ENCODE peak calls at places on chromosome 4, in nine cellular contexts. U is body of pancreas, E is MM.1S, M is IMR-90, X is heart right ventricle, I is thoracic aorta, N is endodermal cell, J is lower lobe of right lung, V is transverse colon. H is an unnamed sample. For H3K36me3, the result is how much of the 10 kb centered on the place peaks cover.

GRCh38 chr4:74628808-74629616 is 165.3 kb downstream of the BTC start:
- DNase-seq in I (no peak), N (no peak), E (no peak), V (peak), U (no peak), J (no peak), M (peak), X (no peak), H (no peak)

GRCh38 chr4:118772149-118773081 is 63.5 kb downstream of the SEC24D start:
- DNase-seq in M (peak), I (no peak), U (no peak), E (peak), J (no peak), X (no peak), N (no peak), V (no peak), H (no peak)

GRCh38 chr4:76219299-76220055 is 5.9 kb upstream of the SCARB2 start:
- DNase-seq in V (no peak), X (no peak), M (peak), N (no peak), E (no peak), U (no peak), J (no peak), I (no peak), H (no peak)

GRCh38 chr4:92529510-92529909 is 225.7 kb downstream of the GRID2 start:
- DNase-seq in J (no peak), I (no peak), E (no peak), N (no peak), V (no peak), U (no peak), M (no peak), X (no peak), H (no peak)

GRCh38 chr4:22502895-22503814 is 12.7 kb downstream of the ADGRA3 start:
- DNase-seq in X (no peak), U (no peak), N (no peak), I (no peak), M (peak), J (no peak), V (no peak), E (no peak), H (no peak)

GRCh38 chr4:178198691-178199090 is 756.5 kb upstream of the AGA start:
- DNase-seq in N (no peak), U (no peak), E (no peak), V (no peak), M (peak), I (no peak), X (no peak), J (no peak), H (no peak)

GRCh38 chr4:138348055-138348454 is 105.9 kb upstream of the SLC7A11 start:
- DNase-seq in V (no peak), E (no peak), M (peak), X (no peak), I (no peak), N (no peak), J (no peak), U (no peak), H (no peak)

GRCh38 chr4:80417019-80417418 is 81.5 kb downstream of the CFAP299 start:
- DNase-seq in V (no peak), I (no peak), X (no peak), N (peak), J (no peak), U (no peak), E (no peak), M (no peak), H (no peak)

GRCh38 chr4:182533948-182534347 is 290.7 kb downstream of the TENM3 start:
- DNase-seq in N (no peak), X (no peak), E (no peak), I (no peak), V (no peak), M (peak), J (no peak), U (no peak), H (no peak)

GRCh38 chr4:121706595-121707021 is 9.8 kb upstream of the ANXA5 start:
- DNase-seq in X (no peak), I (no peak), M (peak), E (no peak), J (no peak), U (no peak), N (no peak), V (no peak), H (no peak)

GRCh38 chr4:162075691-162076090 is 88.1 kb downstream of the FSTL5 start:
- DNase-seq in I (no peak), E (no peak), X (no peak), M (no peak), U (no peak), N (no peak), V (no peak), J (no peak), H (no peak)

GRCh38 chr4:22490718-22491330 is 25.0 kb downstream of the ADGRA3 start:
- DNase-seq in M (no peak), V (peak), X (no peak), U (no peak), I (no peak), J (no peak), E (no peak), N (no peak), H (no peak)

GRCh38 chr4:78299565-78299972 is 242.4 kb downstream of the FRAS1 start:
- DNase-seq in E (no peak), M (peak), I (no peak), J (no peak), V (no peak), N (no peak), U (peak), X (no peak), H (no peak)

GRCh38 chr4:74873545-74874295 is 59.2 kb upstream of the PARM1 start:
- DNase-seq in X (no peak), J (no peak), I (no peak), V (peak), N (peak), U (no peak), M (no peak), E (peak), H (no peak)

GRCh38 chr4:106507440-106507839 is 138.9 kb upstream of the GIMD1 start:
- DNase-seq in E (no peak), I (no peak), J (no peak), N (no peak), M (no peak), V (no peak), X (no peak), U (no peak), H (no peak)

GRCh38 chr4:835148-836002 is 9.4 kb upstream of the CPLX1 start:
- DNase-seq in U (peak), X (peak), V (peak), M (no peak), J (peak), N (no peak), I (no peak), E (no peak), H (peak)

GRCh38 chr4:136680271-136680670 is 852.0 kb downstream of the PCDH18 start:
- DNase-seq in V (no peak), X (no peak), N (no peak), E (no peak), M (peak), J (no peak), I (no peak), U (no peak), H (no peak)

GRCh38 chr4:1510931-1511330 is 104.7 kb upstream of the NKX1-1 start:
- DNase-seq in U (no peak), J (peak), E (no peak), M (no peak), N (no peak), V (no peak), X (no peak), I (no peak), H (no peak)

GRCh38 chr4:25977397-25978170 is 63.6 kb downstream of the SMIM20 start:
- DNase-seq in I (no peak), U (no peak), V (no peak), M (no peak), N (peak), E (no peak), J (no peak), X (no peak), H (no peak)

GRCh38 chr4:137558951-137559350 is 26.7 kb upstream of the PCDH18 start:
- DNase-seq in E (no peak), N (no peak), U (no peak), I (no peak), M (peak), V (no peak), X (no peak), J (no peak), H (no peak)

GRCh38 chr4:134145369-134145768 is 56.2 kb downstream of the PABPC4L start:
- DNase-seq in V (no peak), J (no peak), X (no peak), I (no peak), E (no peak), M (no peak), N (no peak), U (no peak), H (no peak)

GRCh38 chr4:129926936-129927335 is 831.0 kb downstream of the C4orf33 start:
- DNase-seq in I (no peak), U (no peak), M (no peak), N (no peak), V (no peak), X (no peak), E (peak), J (no peak), H (no peak)

GRCh38 chr4:23135792-23136645 is 443.3 kb downstream of the GBA3 start:
- DNase-seq in M (peak), I (no peak), X (peak), N (no peak), U (no peak), J (no peak), V (no peak), E (peak), H (no peak)

GRCh38 chr4:54660145-54660535 is 2.4 kb downstream of the KIT start:
- DNase-seq in N (no peak), X (no peak), V (no peak), U (no peak), I (no peak), J (no peak), M (no peak), E (no peak), H (no peak)

GRCh38 chr4:110518889-110519490 is 43.0 kb downstream of the ENPEP start:
- DNase-seq in I (no peak), U (peak), J (no peak), X (no peak), E (peak), M (peak), N (peak), V (peak), H (no peak)

GRCh38 chr4:89496851-89497250 is 189.3 kb upstream of the GPRIN3 start:
- DNase-seq in E (no peak), I (no peak), V (no peak), N (no peak), M (peak), U (no peak), X (no peak), J (no peak), H (no peak)

GRCh38 chr4:77859256-77859655 is 3.4 kb upstream of the MRPL1 start:
- DNase-seq in J (no peak), U (peak), I (no peak), M (no peak), E (no peak), V (no peak), N (no peak), X (no peak), H (no peak)

GRCh38 chr4:575281-576141 is 584 bp downstream of the TMEM271 start:
- DNase-seq in M (peak), I (no peak), U (peak), E (no peak), V (no peak), X (peak), J (no peak), N (peak), H (no peak)

GRCh38 chr4:38757945-38758344 is 24.8 kb downstream of the TLR10 start:
- DNase-seq in E (peak), N (peak), J (no peak), X (no peak), V (peak), I (no peak), U (peak), M (no peak), H (no peak)
- TF ChIP-seq CTCF in E (peak), N (peak), J (peak), X (peak), V (peak), I (no peak), U (peak), M (no peak), H (no peak)

GRCh38 chr4:139514382-139515059 is 41.5 kb downstream of the SETD7 start:
- DNase-seq in I (no peak), N (no peak), M (no peak), U (no peak), V (no peak), E (no peak), X (no peak), J (no peak), H (no peak)
- H3K36me3 ChIP-seq in I (under half), N (half or more), M (under half), U (under half), V (under half), E (under half), X (half or more), J (half or more), H (half or more)

DNA sequence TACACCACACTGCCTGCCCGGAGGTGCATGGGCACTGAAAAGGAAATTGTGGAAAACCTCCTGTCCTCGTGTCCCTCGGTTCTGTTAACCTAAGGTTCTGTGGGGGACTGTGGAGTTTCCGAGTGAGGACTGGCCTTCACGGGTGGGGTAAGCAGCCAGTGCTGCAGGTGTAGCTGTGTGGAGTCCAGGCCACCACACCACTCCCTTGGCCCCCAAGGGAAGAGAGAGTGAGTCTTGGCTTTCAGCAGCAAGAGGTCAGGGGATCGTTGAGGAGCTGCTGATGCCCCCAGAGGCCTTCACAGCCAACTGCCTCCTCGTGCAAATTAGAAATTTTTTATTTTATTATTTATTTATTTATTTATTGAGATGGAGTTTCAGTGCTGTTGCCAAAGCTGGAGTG is 20.4 kb downstream of the BEND4 start:
- DNase-seq in J (no peak), M (no peak), X (no peak), V (no peak), U (no peak), N (no peak), E (no peak), I (no peak), H (no peak)
- TF ChIP-seq CTCF in J (no peak), M (no peak), X (no peak), V (no peak), U (no peak), N (peak), E (no peak), I (no peak), H (no peak)

GRCh38 chr4:184064877-184065276 is 152.8 kb downstream of the ENPP6 start:
- DNase-seq in M (no peak), J (no peak), E (no peak), X (no peak), I (no peak), U (peak), N (no peak), V (peak), H (no peak)
- H3K36me3 ChIP-seq in M (under half), J (under half), E (under half), X (under half), I (under half), U (under half), N (under half), V (under half), H (under half)

DNA sequence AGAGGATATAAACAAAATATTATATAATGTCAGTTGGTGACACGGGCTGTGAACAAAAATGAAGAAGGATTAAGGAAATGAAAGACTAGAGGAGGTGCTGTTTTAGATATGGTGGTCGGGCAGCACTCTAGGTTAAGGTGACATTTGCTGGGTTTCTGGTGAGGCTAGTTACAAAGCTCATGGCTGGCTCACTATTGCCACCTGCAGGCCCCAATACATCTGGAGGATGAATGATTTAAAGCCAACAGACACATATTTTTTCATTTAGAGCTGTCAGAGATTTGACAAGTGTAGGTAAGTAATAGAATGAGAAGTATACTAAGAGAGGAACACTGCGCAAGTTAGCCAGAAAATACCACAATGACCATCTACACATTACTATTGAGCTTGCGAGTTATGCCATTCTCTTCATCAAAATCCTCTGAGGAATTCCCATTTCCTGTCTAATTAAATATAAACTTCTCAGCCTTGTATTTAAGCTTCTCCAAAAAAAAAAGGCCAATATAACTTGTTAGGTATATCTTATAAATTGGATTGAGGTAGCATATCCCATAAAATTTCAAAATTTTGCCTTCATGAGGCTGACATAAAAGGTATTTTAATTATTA is 6.4 kb upstream of the FGG start:
- DNase-seq in M (peak), I (no peak), E (peak), U (peak), N (peak), X (no peak), J (peak), V (peak), H (no peak)
- TF ChIP-seq CTCF in M (peak), I (peak), E (peak), U (peak), N (peak), X (peak), J (peak), V (peak), H (peak)

DNA sequence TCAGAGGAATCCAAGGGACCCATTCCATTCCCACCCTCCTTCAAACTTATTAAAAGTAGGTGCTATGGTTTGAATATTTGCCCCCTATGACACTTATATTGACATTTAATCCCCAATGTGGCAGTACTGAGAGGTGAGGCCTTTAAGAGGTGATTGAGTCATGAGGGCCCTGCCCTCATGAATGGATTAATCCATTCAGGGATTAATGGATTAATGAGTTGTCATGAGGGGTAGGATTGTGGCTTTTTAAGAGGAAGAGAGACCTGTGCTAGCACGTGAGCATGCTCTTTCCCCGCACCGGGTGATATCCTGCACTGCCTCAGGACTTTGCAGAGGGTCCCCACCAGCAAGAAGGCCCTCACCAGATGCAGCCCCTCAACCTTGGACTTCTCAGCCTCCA is 50.1 kb downstream of the IRF2 start:
- DNase-seq in X (no peak), E (no peak), I (no peak), M (no peak), N (no peak), U (no peak), J (no peak), V (no peak), H (no peak)
- H3K36me3 ChIP-seq in X (half or more), E (under half), I (under half), M (under half), N (under half), U (under half), J (half or more), V (under half), H (half or more)

GRCh38 chr4:159191989-159192388 is 89.1 kb downstream of the RAPGEF2 start:
- DNase-seq in N (peak), E (no peak), M (peak), V (no peak), U (no peak), X (no peak), J (no peak), I (no peak), H (no peak)
- TF ChIP-seq CTCF in N (peak), E (peak), M (peak), V (peak), U (no peak), X (peak), J (peak), I (no peak), H (peak)